ENCODE peak calls at places on chromosomes 4 and X, in four cellular contexts. M is A549, J is tibial artery, V is HCT116. R is an unnamed sample.
A peak's percentile ranks its signal among the peaks of the same experiment; 100 is the strongest.

GRCh38 chr4:80196259-80197131 is 808 bp upstream of the PRDM8 start:
- DNase-seq in M (no peak), J (no peak), V (no peak), R (no peak)

GRCh38 chr4:47468686-47469365 is 5.3 kb upstream of the COMMD8 start:
- DNase-seq in M (no peak), J (no peak), V (no peak), R (no peak)

GRCh38 chrX:38664285-38664684 is 102.9 kb downstream of the TSPAN7 start:
- DNase-seq in M (peak; percentile 49), J (no peak), V (peak; percentile 26), R (no peak)

GRCh38 chrX:79065696-79066095 is 78.8 kb upstream of the GPR174 start:
- DNase-seq in M (no peak), J (no peak), V (no peak), R (no peak)

GRCh38 chr4:27931584-27931983 is 1070.9 kb downstream of the STIM2 start:
- DNase-seq in M (no peak), J (no peak), V (no peak), R (no peak)

GRCh38 chr4:24914460-24914859 is 1.6 kb upstream of the CCDC149 start:
- DNase-seq in M (no peak), J (no peak), V (no peak), R (no peak)

GRCh38 chrX:55524487-55524886 is 34.8 kb upstream of the USP51 start:
- DNase-seq in M (peak; percentile 3), J (no peak), V (no peak), R (no peak)

GRCh38 chr4:113141901-113142346 is 92.5 kb downstream of the ANK2 start:
- DNase-seq in M (peak; percentile 30), J (no peak), V (peak; percentile 63), R (no peak)

GRCh38 chrX:131841496-131842410 is 181.3 kb upstream of the STK26 start:
- DNase-seq in M (peak; percentile 66), J (no peak), V (peak; percentile 40), R (no peak)

GRCh38 chrX:139932077-139932900 is 564 bp downstream of the ATP11C start:
- DNase-seq in M (peak; percentile 10), J (peak; percentile 25), V (no peak), R (no peak)

GRCh38 chr4:123055943-123056342 is 133.5 kb upstream of the NUDT6 start:
- DNase-seq in M (no peak), J (no peak), V (no peak), R (no peak)

GRCh38 chr4:105022811-105023667 is 123.6 kb upstream of the TET2 start:
- DNase-seq in M (no peak), J (no peak), V (peak; percentile 4), R (no peak)

GRCh38 chr4:89836897-89837384 is at the start of gene SNCA:
- DNase-seq in M (peak; percentile 26), J (peak; percentile 44), V (no peak), R (no peak)

GRCh38 chr4:16775411-16776154 is 122.9 kb downstream of the LDB2 start:
- DNase-seq in M (no peak), J (no peak), V (no peak), R (no peak)

GRCh38 chr4:126230244-126230643 is 915.5 kb downstream of the FAT4 start:
- DNase-seq in M (no peak), J (no peak), V (no peak), R (no peak)

GRCh38 chr4:147370881-147371280 is 110.0 kb upstream of the EDNRA start:
- DNase-seq in M (no peak), J (no peak), V (no peak), R (no peak)

GRCh38 chr4:8940792-8941491 is 69.3 kb upstream of the HMX1 start:
- DNase-seq in M (peak; percentile 17), J (no peak), V (no peak), R (no peak)

GRCh38 chr4:75099321-75099720 is 166.4 kb downstream of the PARM1 start:
- DNase-seq in M (no peak), J (no peak), V (no peak), R (no peak)

GRCh38 chrX:152988536-152989291 is 5.2 kb downstream of the PNMA5 start:
- DNase-seq in M (no peak), J (no peak), V (no peak), R (no peak)

GRCh38 chrX:12894074-12894691 is 12.2 kb upstream of the TLR8 start:
- DNase-seq in M (peak; percentile 21), J (no peak), V (peak; percentile 21), R (no peak)

GRCh38 chr4:112099701-112100289 is 45.5 kb upstream of the FAM241A start:
- DNase-seq in M (peak; percentile 47), J (no peak), V (peak; percentile 61), R (no peak)

GRCh38 chr4:73726000-73726399 is 14.4 kb upstream of the CXCL8 start:
- DNase-seq in M (peak; percentile 75), J (no peak), V (peak; percentile 63), R (peak; percentile 79)

GRCh38 chr4:21304061-21304541 is 603.8 kb downstream of the PACRGL start:
- DNase-seq in M (no peak), J (no peak), V (no peak), R (no peak)

GRCh38 chrX:43969504-43970501 is 3.4 kb downstream of the NDP start:
- DNase-seq in M (peak; percentile 2), J (no peak), V (no peak), R (no peak)

GRCh38 chr4:24488399-24489164 is 95.8 kb downstream of the DHX15 start:
- DNase-seq in M (peak; percentile 56), J (peak; percentile 76), V (peak; percentile 41), R (no peak)

DNA sequence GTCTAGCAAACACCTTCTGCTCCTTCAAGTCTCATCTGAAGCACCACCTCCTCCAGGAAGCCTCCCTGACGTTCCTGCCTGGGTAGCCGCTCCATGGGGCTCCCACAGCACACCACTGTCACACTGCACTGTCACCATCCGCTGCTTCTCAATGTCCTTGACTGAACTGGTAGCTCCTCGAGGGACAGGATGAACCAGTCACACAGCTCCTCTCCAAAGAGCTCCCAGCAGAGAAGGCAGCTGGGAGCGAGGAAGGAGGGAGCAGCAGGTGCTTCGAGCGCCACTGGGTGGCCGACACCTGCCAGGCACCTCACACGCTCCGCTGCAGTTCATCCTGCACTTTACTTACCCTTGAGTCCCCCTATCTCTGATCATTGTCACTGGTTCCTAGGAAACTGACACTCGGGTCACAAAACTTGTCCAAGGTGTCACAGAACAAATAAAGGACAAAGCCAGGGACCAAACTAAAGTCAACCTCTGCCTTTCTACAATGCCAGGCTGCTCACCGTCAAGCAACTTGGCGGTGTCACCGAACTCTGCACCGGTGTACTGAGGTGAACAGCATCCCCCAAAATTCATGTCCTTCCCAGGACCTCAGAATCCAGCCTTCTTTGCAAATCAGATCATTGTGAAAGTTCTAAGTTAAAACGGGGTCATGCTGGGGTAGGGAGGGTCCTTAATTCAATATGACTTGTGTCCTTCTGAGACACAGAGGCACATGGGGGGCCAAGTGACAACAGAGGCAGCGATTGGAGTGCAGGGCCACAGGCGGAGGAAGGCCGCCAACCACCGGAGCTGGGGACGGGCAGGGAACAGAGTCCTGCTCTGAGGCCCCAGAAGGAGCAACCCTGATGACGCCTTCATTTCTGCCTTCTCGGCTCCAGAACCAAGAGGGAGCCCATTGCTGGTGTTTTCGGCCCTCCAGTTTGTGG is 5.5 kb upstream of the S100P start:
- DNase-seq in M (no peak), J (no peak), V (no peak), R (no peak)
- TF ChIP-seq CTCF in M (no peak), J (no peak), V (peak; percentile 51), R (no peak)

DNA sequence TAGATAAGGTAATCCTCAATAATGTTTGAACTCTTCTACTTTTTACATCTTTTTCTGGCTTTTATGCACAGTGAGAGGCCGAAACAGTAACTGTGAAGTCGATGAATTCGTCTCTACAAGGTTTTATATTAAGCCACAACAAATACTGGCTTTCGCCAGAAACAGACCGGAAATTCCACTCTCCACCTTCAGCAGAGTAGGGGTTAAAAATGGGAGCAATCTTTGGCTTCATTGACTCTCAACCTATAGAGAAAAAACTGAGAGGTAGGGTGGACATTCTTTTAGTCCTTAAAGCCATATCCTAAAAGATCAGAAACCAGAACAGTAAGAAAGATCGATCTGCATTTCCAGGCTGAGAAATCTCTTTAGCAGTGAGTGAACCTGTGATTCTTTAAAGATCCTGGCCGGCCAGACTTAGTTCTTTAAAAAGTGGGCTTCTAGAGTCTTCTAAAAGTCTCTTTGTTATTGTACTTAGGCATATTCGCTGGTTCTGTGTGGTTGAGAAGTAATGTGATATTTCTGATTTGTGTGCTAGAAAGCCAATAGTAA is 1.9 kb downstream of the HSPA4L start:
- DNase-seq in M (no peak), J (no peak), V (no peak), R (no peak)
- H3K4me3 ChIP-seq in M (peak overlapping the region; percentile 83), J (peak overlapping the region; percentile 83), V (no peak overlapping the region), R (peak overlapping the region; percentile 71)

GRCh38 chr4:53804719-53805118 is 213.4 kb upstream of the LNX1 start:
- DNase-seq in M (peak; percentile 34), J (no peak), V (peak; percentile 24), R (no peak)
- TF ChIP-seq CTCF in M (peak; percentile 42), J (no peak), V (peak; percentile 71), R (peak; percentile 55)

GRCh38 chr4:133148690-133149363 is at the start of gene PCDH10:
- DNase-seq in M (peak; percentile 89), J (peak; percentile 85), V (no peak), R (peak; percentile 27)

GRCh38 chr4:133150643-133151300 is 1.7 kb downstream of the PCDH10 start:
- DNase-seq in M (peak; percentile 14), J (no peak), V (no peak), R (no peak)

GRCh38 chr4:133151301-133151680 is 2.2 kb downstream of the PCDH10 start:
- DNase-seq in M (peak; percentile 24), J (no peak), V (no peak), R (no peak)

GRCh38 chr4:133149364-133149695 is 236 bp downstream of the PCDH10 start:
- DNase-seq in M (no peak), J (no peak), V (no peak), R (no peak)

DNA sequence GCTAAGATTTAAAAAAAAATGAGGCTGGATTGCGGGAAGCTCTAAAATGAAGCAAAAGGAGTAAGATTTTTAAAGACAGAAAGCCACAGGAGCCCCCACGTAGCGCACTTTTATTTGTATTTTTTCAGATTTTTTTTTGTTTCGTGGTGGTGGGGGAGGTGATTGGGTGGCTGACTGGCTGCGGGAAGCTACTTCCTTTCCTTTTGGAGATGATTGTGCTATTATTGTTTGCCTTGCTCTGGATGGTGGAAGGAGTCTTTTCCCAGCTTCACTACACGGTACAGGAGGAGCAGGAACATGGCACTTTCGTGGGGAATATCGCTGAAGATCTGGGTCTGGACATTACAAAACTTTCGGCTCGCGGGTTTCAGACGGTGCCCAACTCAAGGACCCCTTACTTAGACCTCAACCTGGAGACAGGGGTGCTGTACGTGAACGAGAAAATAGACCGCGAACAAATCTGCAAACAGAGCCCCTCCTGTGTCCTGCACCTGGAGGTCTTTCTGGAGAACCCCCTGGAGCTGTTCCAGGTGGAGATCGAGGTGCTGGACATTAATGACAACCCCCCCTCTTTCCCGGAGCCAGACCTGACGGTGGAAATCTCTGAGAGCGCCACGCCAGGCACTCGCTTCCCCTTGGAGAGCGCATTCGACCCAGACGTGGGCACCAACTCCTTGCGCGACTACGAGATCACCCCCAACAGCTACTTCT is 993 bp downstream of the PCDH10 start:
- DNase-seq in M (no peak), J (no peak), V (no peak), R (no peak)
- H3K4me3 ChIP-seq in M (peak overlapping the region; percentile 52), J (peak overlapping the region; percentile 72), V (no peak overlapping the region), R (no peak overlapping the region)

GRCh38 chr4:97984545-97985131 is 158.6 kb downstream of the STPG2 start:
- DNase-seq in M (peak; percentile 13), J (no peak), V (peak; percentile 6), R (no peak)
- TF ChIP-seq CTCF in M (no peak), J (no peak), V (peak; percentile 48), R (peak; percentile 33)